ENCODE peak calls at places on chromosomes 2 and 18, in eight cellular contexts. X is aorta, J is hippocampal formation, H is NCI-H1105 treated with DMSO at 0.1 percent for 48 hours, E is NCI-H2171 treated with DMSO at 0.1 percent for 48 hours, I is DMS 273 treated with DMSO at 0.1 percent for 48 hours, G is GM23338, L is dermis blood vessel endothelial cell. N is an unnamed sample.

GRCh38 chr2:157758586-157758985 is 117.5 kb downstream of the ACVR1 start:
- DNase-seq in X (no peak), J (no peak), H (no peak), E (peak; percentile 60), I (peak; percentile 14), G (no peak), L (no peak), N (no peak)

GRCh38 chr18:70046207-70046606 is 98.5 kb upstream of the CD226 start:
- DNase-seq in X (no peak), J (no peak), H (no peak), E (no peak), I (no peak), G (no peak), L (no peak), N (no peak)

GRCh38 chr2:207805566-207806226 is 36.0 kb upstream of the FZD5 start:
- DNase-seq in X (no peak), J (no peak), H (no peak), E (no peak), I (no peak), G (no peak), L (peak; percentile 22), N (peak; percentile 39)

GRCh38 chr2:238304116-238304515 is 15.7 kb upstream of the PER2 start:
- DNase-seq in X (peak; percentile 59), J (no peak), H (no peak), E (no peak), I (no peak), G (no peak), L (no peak), N (no peak)

GRCh38 chr2:51410351-51410750 is 378.4 kb upstream of the NRXN1 start:
- DNase-seq in X (no peak), J (no peak), H (no peak), E (no peak), I (no peak), G (peak; percentile 1), L (no peak), N (no peak)

GRCh38 chr2:169828141-169828811 is 1.0 kb downstream of the UBR3 start:
- DNase-seq in X (no peak), J (peak; percentile 45), H (peak; percentile 16), E (peak; percentile 55), I (no peak), G (peak; percentile 27), L (peak; percentile 45), N (peak; percentile 62)

GRCh38 chr2:186827426-186827825 is 21.5 kb downstream of the ZSWIM2 start:
- DNase-seq in X (no peak), J (no peak), H (no peak), E (no peak), I (no peak), G (no peak), L (no peak), N (no peak)

GRCh38 chr18:908631-909621 is 4.3 kb downstream of the ADCYAP1 start:
- DNase-seq in X (no peak), J (no peak), H (peak; percentile 38), E (peak; percentile 68), I (no peak), G (peak; percentile 80), L (no peak), N (no peak)

GRCh38 chr2:230849633-230850357 is 14.9 kb upstream of the ITM2C start:
- DNase-seq in X (no peak), J (no peak), H (no peak), E (no peak), I (no peak), G (peak; percentile 95), L (peak; percentile 60), N (peak; percentile 40)

GRCh38 chr18:9094307-9095226 is 7.9 kb upstream of the NDUFV2 start:
- DNase-seq in X (no peak), J (no peak), H (no peak), E (no peak), I (no peak), G (no peak), L (peak; percentile 84), N (peak; percentile 92)

GRCh38 chr2:8633735-8634313 is 48.0 kb upstream of the ID2 start:
- DNase-seq in X (peak; percentile 55), J (no peak), H (no peak), E (no peak), I (no peak), G (no peak), L (no peak), N (peak; percentile 98)

GRCh38 chr2:187875836-187876235 is 321.6 kb upstream of the TFPI start:
- DNase-seq in X (no peak), J (no peak), H (no peak), E (no peak), I (no peak), G (no peak), L (peak; percentile 52), N (no peak)

GRCh38 chr2:98049991-98050519 is 36.9 kb upstream of the VWA3B start:
- DNase-seq in X (no peak), J (no peak), H (no peak), E (no peak), I (no peak), G (no peak), L (no peak), N (no peak)

GRCh38 chr2:75808793-75809535 is 98.2 kb upstream of the GCFC2 start:
- DNase-seq in X (no peak), J (no peak), H (no peak), E (peak; percentile 93), I (no peak), G (no peak), L (no peak), N (no peak)

GRCh38 chr2:98698896-98699295 is 32.0 kb downstream of the MGAT4A start:
- DNase-seq in X (no peak), J (no peak), H (no peak), E (no peak), I (no peak), G (no peak), L (no peak), N (no peak)

GRCh38 chr2:127201452-127201851 is 18.6 kb downstream of the CYP27C1 start:
- DNase-seq in X (no peak), J (no peak), H (no peak), E (no peak), I (no peak), G (peak; percentile 64), L (no peak), N (no peak)

GRCh38 chr2:217650716-217651360 is 352.0 kb downstream of the TNS1 start:
- DNase-seq in X (no peak), J (peak; percentile 29), H (peak; percentile 46), E (peak; percentile 45), I (no peak), G (peak; percentile 93), L (peak; percentile 65), N (peak; percentile 59)

GRCh38 chr18:2656237-2657042 is 914 bp downstream of the SMCHD1 start:
- DNase-seq in X (peak; percentile 84), J (no peak), H (no peak), E (peak; percentile 19), I (no peak), G (peak; percentile 55), L (peak; percentile 57), N (peak; percentile 15)

GRCh38 chr18:44589709-44590108 is 91.0 kb upstream of the SETBP1 start:
- DNase-seq in X (no peak), J (no peak), H (no peak), E (no peak), I (no peak), G (no peak), L (no peak), N (no peak)

GRCh38 chr2:238487134-238487533 is 60.4 kb downstream of the ASB1 start:
- DNase-seq in X (peak; percentile 49), J (no peak), H (no peak), E (no peak), I (no peak), G (no peak), L (peak; percentile 46), N (no peak)

GRCh38 chr2:105604938-105605337 is 139.8 kb upstream of the NCK2 start:
- DNase-seq in X (no peak), J (peak; percentile 24), H (no peak), E (no peak), I (no peak), G (no peak), L (no peak), N (no peak)

GRCh38 chr2:236748801-236749200 is 179.2 kb downstream of the ACKR3 start:
- DNase-seq in X (peak; percentile 75), J (no peak), H (no peak), E (no peak), I (no peak), G (peak; percentile 19), L (peak; percentile 43), N (no peak)

GRCh38 chr18:58863539-58864145 is 1.0 kb upstream of the ZNF532 start:
- DNase-seq in X (peak; percentile 86), J (peak; percentile 63), H (peak; percentile 35), E (peak; percentile 9), I (no peak), G (peak; percentile 55), L (peak; percentile 58), N (no peak)

GRCh38 chr18:48125724-48126123 is 195.3 kb upstream of the SMAD2 start:
- DNase-seq in X (no peak), J (no peak), H (no peak), E (no peak), I (no peak), G (no peak), L (no peak), N (no peak)

GRCh38 chr18:69954719-69955118 is 7.0 kb upstream of the CD226 start:
- DNase-seq in X (no peak), J (no peak), H (no peak), E (no peak), I (no peak), G (no peak), L (no peak), N (no peak)

GRCh38 chr2:207683438-207683837 is 28.0 kb upstream of the CCNYL1 start:
- DNase-seq in X (no peak), J (no peak), H (no peak), E (no peak), I (no peak), G (no peak), L (no peak), N (no peak)

GRCh38 chr2:173866858-173867620 is 98.1 kb downstream of the SP3 start:
- DNase-seq in X (no peak), J (no peak), H (no peak), E (peak; percentile 66), I (peak; percentile 75), G (no peak), L (no peak), N (no peak)

GRCh38 chr2:149169653-149170052 is 131.2 kb downstream of the LYPD6B start:
- DNase-seq in X (no peak), J (no peak), H (no peak), E (peak; percentile 64), I (peak; percentile 20), G (no peak), L (no peak), N (no peak)

GRCh38 chr2:33013684-33014110 is 66.9 kb downstream of the LTBP1 start:
- DNase-seq in X (no peak), J (no peak), H (no peak), E (peak; percentile 4), I (no peak), G (no peak), L (peak; percentile 64), N (no peak)

GRCh38 chr2:130834091-130834922 is 2.4 kb upstream of the ARHGEF4 start:
- DNase-seq in X (peak; percentile 59), J (no peak), H (no peak), E (no peak), I (no peak), G (no peak), L (no peak), N (peak; percentile 36)

GRCh38 chr2:240579771-240580614 is 6.5 kb upstream of the CAPN10 start:
- DNase-seq in X (no peak), J (no peak), H (no peak), E (peak; percentile 34), I (peak; percentile 91), G (peak; percentile 76), L (peak; percentile 25), N (peak; percentile 96)

GRCh38 chr2:181684454-181685149 is 4.3 kb upstream of the NEUROD1 start:
- DNase-seq in X (no peak), J (no peak), H (no peak), E (no peak), I (no peak), G (no peak), L (no peak), N (no peak)

GRCh38 chr2:138502253-138503086 is 900 bp downstream of the SPOPL start:
- DNase-seq in X (no peak), J (peak; percentile 40), H (peak; percentile 40), E (peak; percentile 39), I (no peak), G (peak; percentile 46), L (peak; percentile 32), N (peak; percentile 42)

GRCh38 chr2:165725421-165725820 is 68.6 kb downstream of the GALNT3 start:
- DNase-seq in X (no peak), J (no peak), H (no peak), E (no peak), I (no peak), G (no peak), L (peak; percentile 17), N (no peak)

N was measured in HepG2.